ENCODE peak calls at places on chromosome 17, in six cellular contexts. One of them, this sample, is unnamed.

GRCh38 chr17:57745242-57745641 is at the start of gene CCDC182:
- DNase-seq in fibroblast of mammary gland: no peak
- DNase-seq in HTR-8/SVneo: no peak
- DNase-seq in neural crest cell: no peak
- DNase-seq in stimulated activated CD8-positive, alpha-beta memory T cell treated with anti-CD3 and anti-CD28 coated beads, Interleukin-15, amount 100 ng/mL, for 24 hours: no peak
- DNase-seq in heart left ventricle: no peak
- DNase-seq in this sample: no peak

GRCh38 chr17:49910094-49910857 is 58.7 kb upstream of the DLX4 start:
- DNase-seq in fibroblast of mammary gland: peak; percentile 17
- DNase-seq in HTR-8/SVneo: no peak
- DNase-seq in stimulated activated CD8-positive, alpha-beta memory T cell treated with anti-CD3 and anti-CD28 coated beads, Interleukin-15, amount 100 ng/mL, for 24 hours: no peak
- DNase-seq in heart left ventricle: no peak
- DNase-seq in neural crest cell: no peak
- DNase-seq in this sample: peak; percentile 22

GRCh38 chr17:17837966-17838962 is 1.5 kb upstream of the SREBF1 start:
- DNase-seq in stimulated activated CD8-positive, alpha-beta memory T cell treated with anti-CD3 and anti-CD28 coated beads, Interleukin-15, amount 100 ng/mL, for 24 hours: no peak
- DNase-seq in neural crest cell: no peak
- DNase-seq in fibroblast of mammary gland: peak; percentile 71
- DNase-seq in HTR-8/SVneo: no peak
- DNase-seq in heart left ventricle: peak; percentile 84
- DNase-seq in this sample: no peak

GRCh38 chr17:16313159-16314090 is 39.8 kb downstream of the CENPV start:
- DNase-seq in stimulated activated CD8-positive, alpha-beta memory T cell treated with anti-CD3 and anti-CD28 coated beads, Interleukin-15, amount 100 ng/mL, for 24 hours: no peak
- DNase-seq in HTR-8/SVneo: no peak
- DNase-seq in fibroblast of mammary gland: no peak
- DNase-seq in neural crest cell: no peak
- DNase-seq in heart left ventricle: no peak
- DNase-seq in this sample: peak; percentile 15

GRCh38 chr17:72467841-72468653 is 347.2 kb downstream of the SOX9 start:
- DNase-seq in HTR-8/SVneo: no peak
- DNase-seq in heart left ventricle: peak; percentile 18
- DNase-seq in neural crest cell: no peak
- DNase-seq in fibroblast of mammary gland: peak; percentile 28
- DNase-seq in stimulated activated CD8-positive, alpha-beta memory T cell treated with anti-CD3 and anti-CD28 coated beads, Interleukin-15, amount 100 ng/mL, for 24 hours: no peak
- DNase-seq in this sample: peak; percentile 40

GRCh38 chr17:17285951-17286350 is 4.9 kb upstream of the COPS3 start:
- DNase-seq in stimulated activated CD8-positive, alpha-beta memory T cell treated with anti-CD3 and anti-CD28 coated beads, Interleukin-15, amount 100 ng/mL, for 24 hours: no peak
- DNase-seq in fibroblast of mammary gland: no peak
- DNase-seq in heart left ventricle: no peak
- DNase-seq in HTR-8/SVneo: no peak
- DNase-seq in neural crest cell: no peak
- DNase-seq in this sample: no peak

GRCh38 chr17:19520641-19521040 is 13.0 kb upstream of the SLC47A1 start:
- DNase-seq in stimulated activated CD8-positive, alpha-beta memory T cell treated with anti-CD3 and anti-CD28 coated beads, Interleukin-15, amount 100 ng/mL, for 24 hours: no peak
- DNase-seq in neural crest cell: no peak
- DNase-seq in HTR-8/SVneo: no peak
- DNase-seq in fibroblast of mammary gland: no peak
- DNase-seq in heart left ventricle: no peak
- DNase-seq in this sample: no peak

GRCh38 chr17:64296246-64296645 is 33.2 kb upstream of the TEX2 start:
- DNase-seq in neural crest cell: no peak
- DNase-seq in stimulated activated CD8-positive, alpha-beta memory T cell treated with anti-CD3 and anti-CD28 coated beads, Interleukin-15, amount 100 ng/mL, for 24 hours: no peak
- DNase-seq in heart left ventricle: no peak
- DNase-seq in fibroblast of mammary gland: no peak
- DNase-seq in HTR-8/SVneo: no peak
- DNase-seq in this sample: peak; percentile 77

GRCh38 chr17:41402161-41402560 is 4.8 kb upstream of the KRT31 start:
- DNase-seq in fibroblast of mammary gland: peak; percentile 38
- DNase-seq in neural crest cell: no peak
- DNase-seq in HTR-8/SVneo: no peak
- DNase-seq in heart left ventricle: no peak
- DNase-seq in stimulated activated CD8-positive, alpha-beta memory T cell treated with anti-CD3 and anti-CD28 coated beads, Interleukin-15, amount 100 ng/mL, for 24 hours: no peak
- DNase-seq in this sample: peak; percentile 12

GRCh38 chr17:60615840-60616239 is 15.8 kb downstream of the PPM1D start:
- DNase-seq in stimulated activated CD8-positive, alpha-beta memory T cell treated with anti-CD3 and anti-CD28 coated beads, Interleukin-15, amount 100 ng/mL, for 24 hours: no peak
- DNase-seq in HTR-8/SVneo: no peak
- DNase-seq in fibroblast of mammary gland: no peak
- DNase-seq in heart left ventricle: no peak
- DNase-seq in neural crest cell: no peak
- DNase-seq in this sample: no peak

GRCh38 chr17:83194761-83195329 is 115.4 kb downstream of the METRNL start:
- DNase-seq in HTR-8/SVneo: no peak
- DNase-seq in stimulated activated CD8-positive, alpha-beta memory T cell treated with anti-CD3 and anti-CD28 coated beads, Interleukin-15, amount 100 ng/mL, for 24 hours: no peak
- DNase-seq in fibroblast of mammary gland: peak; percentile 52
- DNase-seq in neural crest cell: no peak
- DNase-seq in heart left ventricle: no peak
- DNase-seq in this sample: peak; percentile 55

GRCh38 chr17:32504166-32504990 is 17.6 kb downstream of the CDK5R1 start:
- DNase-seq in fibroblast of mammary gland: no peak
- DNase-seq in neural crest cell: no peak
- DNase-seq in heart left ventricle: no peak
- DNase-seq in HTR-8/SVneo: no peak
- DNase-seq in stimulated activated CD8-positive, alpha-beta memory T cell treated with anti-CD3 and anti-CD28 coated beads, Interleukin-15, amount 100 ng/mL, for 24 hours: no peak
- DNase-seq in this sample: no peak

GRCh38 chr17:79840204-79840988 is 1.2 kb upstream of the CBX4 start:
- DNase-seq in neural crest cell: peak; percentile 45
- DNase-seq in fibroblast of mammary gland: peak; percentile 41
- DNase-seq in stimulated activated CD8-positive, alpha-beta memory T cell treated with anti-CD3 and anti-CD28 coated beads, Interleukin-15, amount 100 ng/mL, for 24 hours: no peak
- DNase-seq in HTR-8/SVneo: no peak
- DNase-seq in heart left ventricle: no peak
- DNase-seq in this sample: peak; percentile 55

GRCh38 chr17:38436386-38436785 is 8.1 kb downstream of the ARHGAP23 start:
- DNase-seq in heart left ventricle: no peak
- DNase-seq in HTR-8/SVneo: no peak
- DNase-seq in stimulated activated CD8-positive, alpha-beta memory T cell treated with anti-CD3 and anti-CD28 coated beads, Interleukin-15, amount 100 ng/mL, for 24 hours: no peak
- DNase-seq in fibroblast of mammary gland: no peak
- DNase-seq in neural crest cell: no peak
- DNase-seq in this sample: no peak

GRCh38 chr17:28881533-28882056 is 15.9 kb downstream of the FLOT2 start:
- DNase-seq in fibroblast of mammary gland: no peak
- DNase-seq in neural crest cell: no peak
- DNase-seq in HTR-8/SVneo: no peak
- DNase-seq in stimulated activated CD8-positive, alpha-beta memory T cell treated with anti-CD3 and anti-CD28 coated beads, Interleukin-15, amount 100 ng/mL, for 24 hours: no peak
- DNase-seq in heart left ventricle: no peak
- DNase-seq in this sample: no peak

GRCh38 chr17:42878123-42878880 is 22.3 kb upstream of the G6PC1 start:
- DNase-seq in heart left ventricle: no peak
- DNase-seq in HTR-8/SVneo: no peak
- DNase-seq in stimulated activated CD8-positive, alpha-beta memory T cell treated with anti-CD3 and anti-CD28 coated beads, Interleukin-15, amount 100 ng/mL, for 24 hours: no peak
- DNase-seq in neural crest cell: no peak
- DNase-seq in fibroblast of mammary gland: no peak
- DNase-seq in this sample: peak; percentile 21

GRCh38 chr17:82330322-82331239 is 3.0 kb downstream of the SECTM1 start:
- DNase-seq in heart left ventricle: no peak
- DNase-seq in stimulated activated CD8-positive, alpha-beta memory T cell treated with anti-CD3 and anti-CD28 coated beads, Interleukin-15, amount 100 ng/mL, for 24 hours: no peak
- DNase-seq in neural crest cell: no peak
- DNase-seq in fibroblast of mammary gland: peak; percentile 60
- DNase-seq in HTR-8/SVneo: peak; percentile 91
- DNase-seq in this sample: peak; percentile 44

GRCh38 chr17:74016504-74016903 is 187.0 kb upstream of the RPL38 start:
- DNase-seq in stimulated activated CD8-positive, alpha-beta memory T cell treated with anti-CD3 and anti-CD28 coated beads, Interleukin-15, amount 100 ng/mL, for 24 hours: no peak
- DNase-seq in fibroblast of mammary gland: no peak
- DNase-seq in neural crest cell: no peak
- DNase-seq in HTR-8/SVneo: no peak
- DNase-seq in heart left ventricle: no peak
- DNase-seq in this sample: no peak

GRCh38 chr17:59914274-59914854 is 21.4 kb downstream of the RPS6KB1 start:
- DNase-seq in heart left ventricle: no peak
- DNase-seq in fibroblast of mammary gland: peak; percentile 66
- DNase-seq in HTR-8/SVneo: peak; percentile 84
- DNase-seq in stimulated activated CD8-positive, alpha-beta memory T cell treated with anti-CD3 and anti-CD28 coated beads, Interleukin-15, amount 100 ng/mL, for 24 hours: no peak
- DNase-seq in neural crest cell: no peak
- DNase-seq in this sample: peak; percentile 68

GRCh38 chr17:74852237-74853047 is 7.2 kb downstream of the GRIN2C start:
- DNase-seq in stimulated activated CD8-positive, alpha-beta memory T cell treated with anti-CD3 and anti-CD28 coated beads, Interleukin-15, amount 100 ng/mL, for 24 hours: peak; percentile 32
- DNase-seq in heart left ventricle: no peak
- DNase-seq in fibroblast of mammary gland: no peak
- DNase-seq in neural crest cell: no peak
- DNase-seq in HTR-8/SVneo: no peak
- DNase-seq in this sample: peak; percentile 31

GRCh38 chr17:69141802-69142472 is at the start of gene ABCA6:
- DNase-seq in stimulated activated CD8-positive, alpha-beta memory T cell treated with anti-CD3 and anti-CD28 coated beads, Interleukin-15, amount 100 ng/mL, for 24 hours: no peak
- DNase-seq in neural crest cell: no peak
- DNase-seq in heart left ventricle: no peak
- DNase-seq in HTR-8/SVneo: no peak
- DNase-seq in fibroblast of mammary gland: peak; percentile 92
- DNase-seq in this sample: peak; percentile 88

GRCh38 chr17:15951368-15952047 is 6.6 kb downstream of the ADORA2B start:
- DNase-seq in neural crest cell: no peak
- DNase-seq in heart left ventricle: no peak
- DNase-seq in stimulated activated CD8-positive, alpha-beta memory T cell treated with anti-CD3 and anti-CD28 coated beads, Interleukin-15, amount 100 ng/mL, for 24 hours: no peak
- DNase-seq in fibroblast of mammary gland: no peak
- DNase-seq in HTR-8/SVneo: no peak
- DNase-seq in this sample: no peak

GRCh38 chr17:1755993-1756306 is 5.9 kb upstream of the SERPINF1 start:
- DNase-seq in stimulated activated CD8-positive, alpha-beta memory T cell treated with anti-CD3 and anti-CD28 coated beads, Interleukin-15, amount 100 ng/mL, for 24 hours: no peak
- DNase-seq in neural crest cell: no peak
- DNase-seq in fibroblast of mammary gland: no peak
- DNase-seq in HTR-8/SVneo: no peak
- DNase-seq in heart left ventricle: no peak
- DNase-seq in this sample: no peak

GRCh38 chr17:27320222-27320560 is 26.3 kb downstream of the WSB1 start:
- DNase-seq in neural crest cell: no peak
- DNase-seq in HTR-8/SVneo: no peak
- DNase-seq in fibroblast of mammary gland: no peak
- DNase-seq in heart left ventricle: no peak
- DNase-seq in stimulated activated CD8-positive, alpha-beta memory T cell treated with anti-CD3 and anti-CD28 coated beads, Interleukin-15, amount 100 ng/mL, for 24 hours: no peak
- DNase-seq in this sample: no peak

GRCh38 chr17:3796110-3796821 is 4.7 kb downstream of the ITGAE start:
- DNase-seq in stimulated activated CD8-positive, alpha-beta memory T cell treated with anti-CD3 and anti-CD28 coated beads, Interleukin-15, amount 100 ng/mL, for 24 hours: peak; percentile 49
- DNase-seq in fibroblast of mammary gland: no peak
- DNase-seq in heart left ventricle: no peak
- DNase-seq in neural crest cell: no peak
- DNase-seq in HTR-8/SVneo: no peak
- DNase-seq in this sample: no peak

GRCh38 chr17:80414508-80414802 is 512 bp upstream of the ENDOV start:
- DNase-seq in neural crest cell: no peak
- DNase-seq in fibroblast of mammary gland: no peak
- DNase-seq in HTR-8/SVneo: peak; percentile 30
- DNase-seq in heart left ventricle: no peak
- DNase-seq in stimulated activated CD8-positive, alpha-beta memory T cell treated with anti-CD3 and anti-CD28 coated beads, Interleukin-15, amount 100 ng/mL, for 24 hours: no peak
- DNase-seq in this sample: peak; percentile 21

GRCh38 chr17:42843358-42843934 is 934 bp upstream of the AOC2 start:
- DNase-seq in HTR-8/SVneo: peak; percentile 79
- DNase-seq in stimulated activated CD8-positive, alpha-beta memory T cell treated with anti-CD3 and anti-CD28 coated beads, Interleukin-15, amount 100 ng/mL, for 24 hours: no peak
- DNase-seq in heart left ventricle: peak; percentile 38
- DNase-seq in neural crest cell: peak; percentile 39
- DNase-seq in fibroblast of mammary gland: peak; percentile 80
- DNase-seq in this sample: peak; percentile 87

GRCh38 chr17:633133-633532 is 81.5 kb downstream of the VPS53 start:
- DNase-seq in HTR-8/SVneo: no peak
- DNase-seq in stimulated activated CD8-positive, alpha-beta memory T cell treated with anti-CD3 and anti-CD28 coated beads, Interleukin-15, amount 100 ng/mL, for 24 hours: no peak
- DNase-seq in fibroblast of mammary gland: no peak
- DNase-seq in heart left ventricle: no peak
- DNase-seq in neural crest cell: no peak
- DNase-seq in this sample: peak; percentile 32